ENCODE peak calls at places on chromosome 1, in four cellular contexts. B, X, Q and Y are unnamed samples.

GRCh38 chr1:238346340-238346739 is 455.6 kb upstream of the ZP4 start:
- DNase-seq in B (no peak), X (no peak), Q (no peak), Y (no peak)

GRCh38 chr1:31571340-31572295 is 4.7 kb upstream of the TINAGL1 start:
- DNase-seq in B (no peak), X (no peak), Q (peak; percentile 18), Y (no peak)

GRCh38 chr1:183953031-183953430 is 84.5 kb downstream of the COLGALT2 start:
- DNase-seq in B (no peak), X (no peak), Q (no peak), Y (no peak)

GRCh38 chr1:159889821-159890252 is 10.1 kb downstream of the CFAP45 start:
- DNase-seq in B (no peak), X (peak; percentile 61), Q (no peak), Y (no peak)

GRCh38 chr1:152745289-152745704 is 12.5 kb upstream of the KPRP start:
- DNase-seq in B (no peak), X (no peak), Q (no peak), Y (no peak)

GRCh38 chr1:89698624-89699023 is 65.7 kb downstream of the LRRC8C start:
- DNase-seq in B (no peak), X (no peak), Q (no peak), Y (no peak)

GRCh38 chr1:70633004-70633403 is 221.9 kb downstream of the CTH start:
- DNase-seq in B (no peak), X (no peak), Q (no peak), Y (no peak)

GRCh38 chr1:210681158-210681557 is 352.5 kb downstream of the HHAT start:
- DNase-seq in B (no peak), X (no peak), Q (no peak), Y (no peak)

GRCh38 chr1:45789601-45790000 is 13.8 kb upstream of the MAST2 start:
- DNase-seq in B (no peak), X (no peak), Q (no peak), Y (no peak)

GRCh38 chr1:208225954-208226937 is 17.9 kb downstream of the PLXNA2 start:
- DNase-seq in B (no peak), X (no peak), Q (no peak), Y (no peak)

GRCh38 chr1:25361901-25362300 is 23.8 kb downstream of the TMEM50A start:
- DNase-seq in B (no peak), X (no peak), Q (no peak), Y (no peak)

GRCh38 chr1:196558424-196558823 is 49.8 kb downstream of the KCNT2 start:
- DNase-seq in B (no peak), X (no peak), Q (no peak), Y (no peak)

GRCh38 chr1:153430166-153430553 is 13.8 kb downstream of the S100A7A start:
- DNase-seq in B (no peak), X (no peak), Q (no peak), Y (no peak)

GRCh38 chr1:56803561-56804156 is 15.5 kb downstream of the FYB2 start:
- DNase-seq in B (no peak), X (no peak), Q (no peak), Y (peak; percentile 58)

GRCh38 chr1:51956528-51957509 is 33.7 kb downstream of the RAB3B start:
- DNase-seq in B (no peak), X (no peak), Q (no peak), Y (no peak)

GRCh38 chr1:194829492-194829891 is 1643.1 kb upstream of the B3GALT2 start:
- DNase-seq in B (no peak), X (no peak), Q (no peak), Y (no peak)

GRCh38 chr1:200217703-200218102 is 190.2 kb downstream of the NR5A2 start:
- DNase-seq in B (no peak), X (no peak), Q (no peak), Y (no peak)

GRCh38 chr1:226201029-226201593 is 14.6 kb upstream of the ACBD3 start:
- DNase-seq in B (no peak), X (no peak), Q (no peak), Y (no peak)

GRCh38 chr1:212677136-212677535 is 22.5 kb downstream of the BATF3 start:
- DNase-seq in B (no peak), X (no peak), Q (no peak), Y (no peak)

GRCh38 chr1:45730075-45730779 is 20.2 kb downstream of the IPP start:
- DNase-seq in B (no peak), X (no peak), Q (no peak), Y (peak; percentile 77)

GRCh38 chr1:11784993-11785769 is 20.6 kb downstream of the MTHFR start:
- DNase-seq in B (peak; percentile 79), X (peak; percentile 85), Q (peak; percentile 93), Y (peak; percentile 76)
- H3K4me3 ChIP-seq in B (no peak overlapping the region), X (peak overlapping the region; percentile 50), Q (peak overlapping the region; percentile 34), Y (no peak overlapping the region)

DNA sequence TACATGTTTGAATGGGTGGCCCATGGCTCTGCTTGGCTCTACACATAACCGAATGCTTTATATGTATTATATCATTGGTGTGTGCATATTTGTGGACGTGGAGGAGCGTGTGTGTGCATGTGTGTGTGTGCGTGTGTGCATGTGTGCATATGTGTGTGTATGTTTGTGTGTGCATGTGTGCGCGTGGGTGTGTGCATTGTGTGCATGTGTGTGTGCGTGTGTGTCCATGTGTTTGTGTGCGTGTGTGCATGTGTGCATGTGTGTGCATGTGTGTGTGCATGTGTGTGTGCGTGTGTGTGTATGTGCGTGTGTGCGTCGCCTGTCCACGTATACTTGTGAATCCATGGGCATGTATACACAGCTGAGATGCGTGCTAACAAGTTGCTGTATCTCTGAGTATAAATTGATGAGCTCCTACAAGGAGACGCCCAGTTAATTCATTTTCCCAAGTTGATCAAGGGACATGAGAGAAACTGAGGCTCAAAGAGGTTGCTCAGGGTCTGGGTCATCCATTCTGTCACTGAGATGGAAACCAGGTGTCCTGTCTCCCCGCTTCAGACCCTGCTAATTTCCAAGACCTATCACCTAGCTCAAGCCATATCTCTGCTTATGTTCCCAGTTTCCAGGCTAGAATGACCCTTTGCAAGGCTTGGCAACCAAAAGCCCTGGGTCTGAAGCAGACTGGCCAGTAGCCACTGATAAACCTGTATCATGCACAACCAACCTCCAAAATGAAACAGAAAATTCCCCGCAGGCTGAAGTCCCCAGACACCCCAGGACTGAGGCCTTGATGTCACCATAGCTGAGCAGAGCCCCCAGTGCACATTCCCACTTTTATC is 2.8 kb upstream of the CTRC start:
- DNase-seq in B (no peak), X (no peak), Q (no peak), Y (no peak)
- TF ChIP-seq POLR2A in B (no peak), X (no peak), Q (no peak), Y (no peak)

GRCh38 chr1:205506409-205507196 is 2.1 kb downstream of the CDK18 start:
- DNase-seq in B (no peak), X (no peak), Q (no peak), Y (no peak)

GRCh38 chr1:205502992-205503391 is 1.5 kb upstream of the CDK18 start:
- DNase-seq in B (no peak), X (no peak), Q (no peak), Y (no peak)

GRCh38 chr1:205505791-205506190 is 1.3 kb downstream of the CDK18 start:
- DNase-seq in B (no peak), X (peak; percentile 84), Q (no peak), Y (peak; percentile 81)

GRCh38 chr1:205504311-205505075 is at the start of gene CDK18:
- DNase-seq in B (peak; percentile 87), X (peak; percentile 86), Q (peak; percentile 84), Y (peak; percentile 95)

DNA sequence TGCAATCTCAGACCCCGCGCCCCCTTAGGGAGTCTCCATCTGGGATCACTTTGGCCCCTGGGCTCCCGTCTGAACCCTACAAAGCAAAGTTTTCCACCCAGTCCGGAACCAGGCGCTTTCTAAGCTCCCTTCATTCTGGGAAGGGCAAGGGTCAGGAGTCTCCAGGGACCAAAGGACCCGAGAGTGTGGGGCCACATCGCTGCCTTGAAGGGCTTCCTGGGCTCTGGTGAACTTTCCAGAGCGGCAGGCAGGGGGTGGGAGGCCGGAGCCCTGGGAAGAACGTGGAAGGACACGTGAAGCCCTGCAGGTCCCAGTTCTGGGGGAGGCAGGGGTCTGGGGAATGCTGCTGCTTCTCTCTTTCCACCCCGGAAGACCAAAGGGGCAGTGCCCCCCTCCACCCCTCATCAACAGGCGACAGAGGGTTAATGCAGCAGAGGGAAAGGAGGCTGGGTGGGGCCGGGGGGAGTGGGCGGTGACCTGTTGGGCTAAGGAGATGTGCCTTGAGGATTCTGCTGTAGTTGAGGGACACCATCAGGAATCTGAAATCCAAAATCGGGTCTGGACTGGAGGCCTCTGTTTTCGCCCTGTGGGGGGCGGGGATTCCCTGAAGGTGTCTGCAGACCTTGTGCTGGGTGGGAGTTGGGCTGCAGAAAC is 734 bp downstream of the CDK18 start:
- DNase-seq in B (no peak), X (no peak), Q (no peak), Y (peak; percentile 44)
- H3K4me3 ChIP-seq in B (peak overlapping the region; percentile 69), X (peak overlapping the region; percentile 70), Q (peak overlapping the region; percentile 72), Y (peak overlapping the region; percentile 86)

GRCh38 chr1:19687414-19687813 is 22.7 kb downstream of the HTR6 start:
- DNase-seq in B (no peak), X (no peak), Q (no peak), Y (no peak)

GRCh38 chr1:19689131-19689757 is 24.6 kb downstream of the HTR6 start:
- DNase-seq in B (no peak), X (no peak), Q (no peak), Y (no peak)

GRCh38 chr1:19688041-19688842 is 23.6 kb downstream of the HTR6 start:
- DNase-seq in B (no peak), X (no peak), Q (peak; percentile 78), Y (no peak)

GRCh38 chr1:19689856-19690255 is 25.2 kb downstream of the HTR6 start:
- DNase-seq in B (no peak), X (no peak), Q (no peak), Y (no peak)

GRCh38 chr1:19690342-19690741 is 25.7 kb downstream of the HTR6 start:
- DNase-seq in B (no peak), X (no peak), Q (no peak), Y (no peak)
- TF ChIP-seq POLR2A in B (no peak), X (no peak), Q (no peak), Y (no peak)

DNA sequence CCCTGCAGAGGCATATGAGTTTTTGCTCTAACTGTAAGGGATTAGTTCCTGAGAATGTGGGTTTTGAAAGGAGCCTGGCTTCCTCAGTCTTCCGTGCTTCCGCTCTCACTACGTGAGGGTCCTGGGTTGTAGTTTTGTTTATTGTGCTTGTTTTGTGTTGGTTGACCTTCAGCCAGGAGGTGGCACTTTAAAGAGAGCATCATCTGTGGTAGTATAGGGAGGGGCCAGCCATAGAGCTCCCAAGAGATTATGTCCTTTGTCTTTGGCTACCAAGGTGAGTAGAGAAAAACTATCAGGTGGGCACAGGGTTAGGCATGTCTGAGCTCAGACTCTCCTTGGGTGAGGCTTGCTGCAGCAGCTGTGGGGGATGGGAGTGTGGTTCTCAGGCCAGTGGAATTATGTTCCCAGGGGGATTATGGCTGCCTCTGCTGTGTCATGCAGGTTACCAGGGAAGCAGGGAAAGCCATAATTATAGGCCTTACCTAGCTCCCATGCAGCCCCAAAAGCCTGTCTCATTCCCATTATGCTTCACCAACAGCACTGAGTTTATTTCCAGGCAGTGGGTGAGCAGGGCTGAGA is 23.5 kb downstream of the CYP4B1 start:
- DNase-seq in B (no peak), X (no peak), Q (no peak), Y (no peak)
- H3K4me3 ChIP-seq in B (no peak overlapping the region), X (no peak overlapping the region), Q (no peak overlapping the region), Y (no peak overlapping the region)

GRCh38 chr1:228082260-228082974 is at the start of gene ARF1:
- DNase-seq in B (peak; percentile 95), X (peak; percentile 93), Q (peak; percentile 98), Y (peak; percentile 90)
- TF ChIP-seq POLR2A in B (peak; percentile 88), X (peak; percentile 90), Q (peak; percentile 44), Y (peak; percentile 95)

GRCh38 chr1:40404670-40405462 is 31.3 kb downstream of the SMAP2 start:
- DNase-seq in B (no peak), X (no peak), Q (no peak), Y (peak; percentile 34)
- H3K4me3 ChIP-seq in B (no peak overlapping the region), X (no peak overlapping the region), Q (no peak overlapping the region), Y (no peak overlapping the region)